ENCODE peak calls at places on chromosomes 4 and X, in four cellular contexts. Y is EL, Q is body of pancreas, A is astrocyte of the cerebellum. P is an unnamed sample.

GRCh38 chrX:48492293-48492910 is 16.4 kb upstream of the PORCN start:
- DNase-seq in Y (peak), Q (no peak), A (no peak), P (no peak)

GRCh38 chrX:9464435-9465371 is at the start of gene TBL1X:
- DNase-seq in Y (peak), Q (no peak), A (no peak), P (peak)

GRCh38 chr4:89482248-89482647 is 174.6 kb upstream of the GPRIN3 start:
- DNase-seq in Y (peak), Q (no peak), A (no peak), P (no peak)

GRCh38 chr4:48681856-48682255 is 98.2 kb downstream of the FRYL start:
- DNase-seq in Y (peak), Q (peak), A (no peak), P (no peak)

GRCh38 chr4:122232633-122233032 is 80.5 kb downstream of the BLTP1 start:
- DNase-seq in Y (no peak), Q (no peak), A (no peak), P (no peak)

GRCh38 chr4:156820931-156821330 is 150.7 kb downstream of the PDGFC start:
- DNase-seq in Y (no peak), Q (no peak), A (no peak), P (no peak)

GRCh38 chrX:17425151-17425550 is 50.2 kb downstream of the NHS start:
- DNase-seq in Y (no peak), Q (no peak), A (no peak), P (no peak)

GRCh38 chr4:100340534-100341364 is 150.5 kb upstream of the DDIT4L start:
- DNase-seq in Y (no peak), Q (no peak), A (no peak), P (no peak)

GRCh38 chrX:153926594-153926862 is 464 bp upstream of the ARHGAP4 start:
- DNase-seq in Y (no peak), Q (no peak), A (no peak), P (no peak)

GRCh38 chr4:110087116-110087708 is 111.2 kb downstream of the ELOVL6 start:
- DNase-seq in Y (peak), Q (no peak), A (peak), P (no peak)

GRCh38 chr4:141177171-141177570 is 43.5 kb upstream of the ZNF330 start:
- DNase-seq in Y (no peak), Q (no peak), A (no peak), P (no peak)

GRCh38 chrX:117610806-117611205 is 505.8 kb downstream of the KLHL13 start:
- DNase-seq in Y (no peak), Q (peak), A (no peak), P (no peak)

GRCh38 chrX:64394874-64395567 is at the start of gene MTMR8:
- DNase-seq in Y (peak), Q (peak), A (peak), P (peak)

GRCh38 chr4:113170115-113170817 is 120.8 kb downstream of the ANK2 start:
- DNase-seq in Y (no peak), Q (no peak), A (no peak), P (no peak)

GRCh38 chr4:61273237-61273636 is 73.1 kb downstream of the ADGRL3 start:
- DNase-seq in Y (peak), Q (no peak), A (no peak), P (no peak)

GRCh38 chr4:89894654-89895652 is at the start of gene MMRN1:
- DNase-seq in Y (no peak), Q (no peak), A (no peak), P (no peak)

GRCh38 chr4:159390648-159391047 is 287.8 kb downstream of the RAPGEF2 start:
- DNase-seq in Y (peak), Q (no peak), A (peak), P (no peak)

GRCh38 chr4:167826281-167826680 is 266.1 kb upstream of the ANXA10 start:
- DNase-seq in Y (peak), Q (no peak), A (no peak), P (no peak)

GRCh38 chr4:186596346-186596745 is 41.0 kb upstream of the MTNR1A start:
- DNase-seq in Y (no peak), Q (no peak), A (no peak), P (no peak)

GRCh38 chrX:22999696-23000223 is at the start of gene DDX53:
- DNase-seq in Y (no peak), Q (no peak), A (no peak), P (no peak)

GRCh38 chrX:10615931-10616780 is 4.2 kb downstream of the MID1 start:
- DNase-seq in Y (peak), Q (peak), A (no peak), P (no peak)

GRCh38 chr4:177638871-177639270 is 196.6 kb upstream of the AGA start:
- DNase-seq in Y (no peak), Q (no peak), A (no peak), P (no peak)

GRCh38 chr4:152585036-152585439 is 49.1 kb upstream of the FBXW7 start:
- DNase-seq in Y (no peak), Q (no peak), A (no peak), P (no peak)

GRCh38 chr4:62644372-62644771 is 1444.2 kb downstream of the ADGRL3 start:
- DNase-seq in Y (no peak), Q (no peak), A (peak), P (no peak)

GRCh38 chr4:22356996-22357596 is 158.8 kb downstream of the ADGRA3 start:
- DNase-seq in Y (peak), Q (no peak), A (no peak), P (peak)

GRCh38 chrX:110964761-110965160 is 131.2 kb upstream of the PAK3 start:
- DNase-seq in Y (no peak), Q (no peak), A (no peak), P (no peak)

GRCh38 chr4:53537606-53538005 is 53.7 kb downstream of the LNX1 start:
- DNase-seq in Y (no peak), Q (no peak), A (no peak), P (no peak)

GRCh38 chr4:24969486-24969885 is 56.6 kb upstream of the CCDC149 start:
- DNase-seq in Y (no peak), Q (no peak), A (no peak), P (no peak)

GRCh38 chr4:8308144-8308543 is 38.6 kb downstream of the HTRA3 start:
- DNase-seq in Y (no peak), Q (no peak), A (no peak), P (no peak)

GRCh38 chr4:62455871-62456270 is 1255.7 kb downstream of the ADGRL3 start:
- DNase-seq in Y (no peak), Q (no peak), A (no peak), P (no peak)